ENCODE peak calls at places on chromosomes 4 and X, in eight cellular contexts. M, V, O, T, W, Q, Y and C are unnamed samples.

GRCh38 chrX:7190157-7190556 is 42.2 kb upstream of the PUDP start:
- DNase-seq in M (no peak), V (no peak), O (no peak), T (no peak), W (no peak), Q (no peak), Y (no peak), C (no peak)

GRCh38 chr4:139633195-139633594 is 32.4 kb upstream of the MGST2 start:
- DNase-seq in M (no peak), V (no peak), O (no peak), T (no peak), W (no peak), Q (no peak), Y (no peak), C (no peak)

GRCh38 chr4:5423670-5424069 is 284.7 kb downstream of the EVC2 start:
- DNase-seq in M (no peak), V (no peak), O (no peak), T (no peak), W (no peak), Q (no peak), Y (peak), C (no peak)

GRCh38 chr4:108213308-108213707 is 44.6 kb upstream of the LEF1 start:
- DNase-seq in M (peak), V (no peak), O (no peak), T (no peak), W (no peak), Q (no peak), Y (no peak), C (no peak)

GRCh38 chrX:146906166-146906565 is 91.6 kb upstream of the CXorf51A start:
- DNase-seq in M (no peak), V (no peak), O (no peak), T (no peak), W (peak), Q (no peak), Y (no peak), C (no peak)

GRCh38 chr4:144403903-144404302 is 242.1 kb upstream of the HHIP start:
- DNase-seq in M (no peak), V (no peak), O (no peak), T (no peak), W (no peak), Q (no peak), Y (no peak), C (no peak)

GRCh38 chrX:139234898-139235297 is 295.6 kb upstream of the F9 start:
- DNase-seq in M (no peak), V (no peak), O (no peak), T (no peak), W (no peak), Q (no peak), Y (no peak), C (no peak)

GRCh38 chrX:46814966-46815365 is 21.9 kb upstream of the RP2 start:
- DNase-seq in M (no peak), V (no peak), O (no peak), T (no peak), W (no peak), Q (no peak), Y (no peak), C (no peak)

GRCh38 chrX:20514358-20514757 is 247.6 kb upstream of the RPS6KA3 start:
- DNase-seq in M (no peak), V (no peak), O (no peak), T (no peak), W (no peak), Q (no peak), Y (no peak), C (peak)

GRCh38 chr4:175536852-175537453 is 275.1 kb downstream of the GPM6A start:
- DNase-seq in M (peak), V (no peak), O (peak), T (no peak), W (no peak), Q (no peak), Y (no peak), C (no peak)

GRCh38 chrX:72304877-72305276 is 837 bp downstream of the CITED1 start:
- DNase-seq in M (peak), V (no peak), O (no peak), T (no peak), W (no peak), Q (no peak), Y (no peak), C (peak)

GRCh38 chr4:7806080-7806630 is 133.5 kb downstream of the AFAP1 start:
- DNase-seq in M (peak), V (peak), O (no peak), T (peak), W (peak), Q (no peak), Y (peak), C (peak)

GRCh38 chr4:184803884-184804283 is 21.9 kb downstream of the ACSL1 start:
- DNase-seq in M (no peak), V (peak), O (no peak), T (no peak), W (no peak), Q (no peak), Y (no peak), C (no peak)

GRCh38 chr4:54819044-54819443 is 161.3 kb downstream of the KIT start:
- DNase-seq in M (no peak), V (no peak), O (no peak), T (no peak), W (no peak), Q (no peak), Y (no peak), C (no peak)

GRCh38 chrX:31981546-31982062 is 909.8 kb upstream of the FTHL17 start:
- DNase-seq in M (no peak), V (no peak), O (no peak), T (no peak), W (no peak), Q (no peak), Y (no peak), C (no peak)

GRCh38 chr4:78768447-78769177 is 7.5 kb upstream of the BMP2K start:
- DNase-seq in M (no peak), V (no peak), O (peak), T (no peak), W (no peak), Q (no peak), Y (no peak), C (peak)

GRCh38 chr4:126957555-126958440 is 675.0 kb upstream of the INTU start:
- DNase-seq in M (no peak), V (no peak), O (no peak), T (no peak), W (no peak), Q (no peak), Y (no peak), C (no peak)

GRCh38 chrX:12814434-12814833 is 23.2 kb downstream of the PRPS2 start:
- DNase-seq in M (peak), V (no peak), O (peak), T (no peak), W (no peak), Q (no peak), Y (peak), C (no peak)

GRCh38 chrX:108399427-108400165 is 38.6 kb downstream of the COL4A6 start:
- DNase-seq in M (no peak), V (no peak), O (no peak), T (no peak), W (no peak), Q (no peak), Y (no peak), C (no peak)

GRCh38 chrX:107429090-107429489 is 20.4 kb upstream of the FRMPD3 start:
- DNase-seq in M (peak), V (no peak), O (no peak), T (no peak), W (no peak), Q (no peak), Y (no peak), C (no peak)

GRCh38 chrX:74179936-74180454 is 124.0 kb upstream of the ZCCHC13 start:
- DNase-seq in M (no peak), V (no peak), O (no peak), T (no peak), W (no peak), Q (no peak), Y (no peak), C (no peak)

GRCh38 chrX:151938172-151938571 is 25.5 kb downstream of the MAGEA4 start:
- DNase-seq in M (no peak), V (no peak), O (no peak), T (no peak), W (no peak), Q (no peak), Y (no peak), C (no peak)

GRCh38 chrX:10450229-10450958 is 170.0 kb downstream of the MID1 start:
- DNase-seq in M (no peak), V (no peak), O (no peak), T (no peak), W (no peak), Q (no peak), Y (no peak), C (no peak)

GRCh38 chrX:12999422-12999821 is 24.5 kb downstream of the TMSB4X start:
- DNase-seq in M (no peak), V (no peak), O (no peak), T (no peak), W (no peak), Q (no peak), Y (no peak), C (no peak)

GRCh38 chr4:18932940-18933339 is 911.4 kb upstream of the LCORL start:
- DNase-seq in M (no peak), V (no peak), O (no peak), T (no peak), W (no peak), Q (no peak), Y (no peak), C (no peak)

GRCh38 chr4:82842593-82842992 is 44.0 kb upstream of the SCD5 start:
- DNase-seq in M (no peak), V (no peak), O (peak), T (no peak), W (no peak), Q (no peak), Y (no peak), C (peak)
- TF ChIP-seq CTCF in M (peak), V (no peak), O (peak), T (no peak), W (no peak), Q (peak), Y (no peak), C (peak)

DNA sequence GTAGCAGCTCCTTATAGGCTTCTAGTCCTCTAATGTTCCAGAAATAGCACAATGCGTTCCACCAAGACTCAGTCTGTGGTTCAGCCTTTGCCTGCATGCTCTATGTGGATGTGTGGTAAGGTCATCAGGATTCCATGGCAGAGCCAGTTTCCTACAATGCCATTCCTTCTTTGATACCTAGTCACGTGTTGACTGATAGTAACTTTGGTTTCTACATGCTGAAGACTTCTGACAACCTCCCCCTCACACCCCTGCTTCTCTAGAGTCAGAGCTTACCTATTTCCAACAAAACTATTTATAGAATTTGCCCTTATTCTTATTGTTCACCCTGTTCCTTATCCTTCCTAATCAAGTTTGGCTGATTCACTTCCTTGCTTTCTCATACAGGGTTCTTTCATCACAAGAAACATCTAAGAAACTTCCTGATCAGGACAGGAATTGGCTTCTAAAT is 81.1 kb downstream of the CT47B1 start:
- DNase-seq in M (no peak), V (no peak), O (no peak), T (no peak), W (no peak), Q (no peak), Y (no peak), C (no peak)
- H3K27ac ChIP-seq in M (no peak), V (no peak), O (no peak), T (no peak), W (no peak), Q (no peak), Y (peak), C (no peak)

GRCh38 chrX:36897690-36898089 is 110.5 kb upstream of the FAM47C start:
- DNase-seq in M (no peak), V (no peak), O (no peak), T (no peak), W (peak), Q (no peak), Y (no peak), C (no peak)

DNA sequence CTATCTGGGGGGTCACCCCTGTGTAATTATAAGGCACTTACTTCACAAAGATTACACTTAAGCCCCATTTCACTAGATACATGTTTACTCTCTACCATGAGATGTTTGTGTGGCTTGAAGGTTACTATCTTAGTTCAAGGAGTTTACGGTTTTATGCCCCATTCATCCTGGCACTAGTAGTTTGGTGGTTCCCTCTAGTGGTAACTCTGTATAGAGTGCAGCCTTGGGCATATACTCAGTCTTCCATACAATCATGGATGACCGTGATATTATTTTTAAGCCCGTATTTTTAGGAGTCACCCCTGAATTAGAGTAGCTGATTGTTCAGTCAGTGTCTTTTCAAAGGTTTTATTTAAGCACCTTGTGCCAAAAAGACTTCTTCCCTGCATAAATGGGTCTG is 109.9 kb upstream of the FAM47C start:
- DNase-seq in M (peak), V (no peak), O (peak), T (no peak), W (no peak), Q (no peak), Y (no peak), C (no peak)
- TF ChIP-seq CTCF in M (peak), V (peak), O (peak), T (no peak), W (peak), Q (peak), Y (no peak), C (peak)

DNA sequence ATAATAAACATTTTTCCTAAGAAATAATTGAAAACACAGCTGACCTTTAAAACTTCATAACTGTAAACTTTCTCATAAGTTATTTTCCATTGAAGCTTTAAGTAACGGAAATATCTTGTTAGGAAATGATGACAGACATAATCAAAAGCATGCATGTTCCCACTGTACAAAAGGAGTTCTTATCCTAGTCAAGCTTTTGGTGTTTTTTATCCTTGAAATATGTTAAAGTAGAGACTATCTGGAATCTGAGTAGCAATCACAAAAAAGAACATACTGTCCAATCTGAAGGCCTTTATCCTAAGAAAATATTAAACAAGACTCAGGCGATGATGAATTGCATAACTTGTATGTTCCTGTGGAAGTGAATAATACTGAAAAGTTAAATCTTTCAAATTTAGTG is 14.4 kb downstream of the GEMIN8 start:
- DNase-seq in M (no peak), V (no peak), O (no peak), T (no peak), W (no peak), Q (no peak), Y (no peak), C (no peak)
- H3K27ac ChIP-seq in M (no peak), V (peak), O (peak), T (no peak), W (peak), Q (no peak), Y (no peak), C (no peak)

GRCh38 chr4:11954093-11954492 is 525.4 kb upstream of the HS3ST1 start:
- DNase-seq in M (peak), V (no peak), O (peak), T (no peak), W (no peak), Q (no peak), Y (no peak), C (no peak)
- TF ChIP-seq CTCF in M (peak), V (no peak), O (peak), T (no peak), W (peak), Q (peak), Y (peak), C (peak)

GRCh38 chr4:119735136-119735770 is 106.6 kb upstream of the PDE5A start:
- DNase-seq in M (no peak), V (no peak), O (peak), T (no peak), W (no peak), Q (no peak), Y (no peak), C (peak)
- H3K27ac ChIP-seq in M (no peak), V (peak), O (peak), T (peak), W (no peak), Q (no peak), Y (no peak), C (peak)

GRCh38 chrX:15566244-15566643 is 34.5 kb downstream of the ACE2 start:
- DNase-seq in M (no peak), V (no peak), O (no peak), T (no peak), W (no peak), Q (no peak), Y (no peak), C (no peak)
- TF ChIP-seq CTCF in M (peak), V (no peak), O (no peak), T (no peak), W (no peak), Q (no peak), Y (no peak), C (no peak)

GRCh38 chrX:19182785-19183184 is 60.5 kb upstream of the ADGRG2 start:
- DNase-seq in M (no peak), V (no peak), O (no peak), T (no peak), W (no peak), Q (no peak), Y (no peak), C (no peak)
- H3K27ac ChIP-seq in M (no peak), V (no peak), O (peak), T (no peak), W (no peak), Q (no peak), Y (no peak), C (no peak)

DNA sequence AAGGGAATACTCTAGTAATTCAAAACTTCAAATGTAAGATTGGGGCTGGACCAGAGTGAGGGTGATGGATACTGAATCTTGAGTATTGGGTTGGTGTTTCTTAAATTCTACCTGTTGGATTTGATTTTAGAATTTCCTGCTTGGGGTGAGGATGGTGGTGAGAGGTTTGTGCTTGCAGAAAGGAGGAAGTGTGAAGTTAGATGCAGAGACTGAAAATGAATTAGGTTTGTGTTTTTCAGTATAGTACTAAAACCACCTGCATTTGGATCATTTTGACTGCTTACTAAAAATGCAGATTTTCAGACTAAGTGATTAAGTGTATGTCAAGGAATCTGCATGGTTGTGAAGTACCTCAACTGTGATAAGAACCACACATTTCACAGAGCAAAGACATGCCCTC is 131.5 kb upstream of the CENPE start:
- DNase-seq in M (no peak), V (no peak), O (no peak), T (no peak), W (no peak), Q (no peak), Y (no peak), C (no peak)
- TF ChIP-seq CTCF in M (no peak), V (no peak), O (no peak), T (no peak), W (no peak), Q (no peak), Y (no peak), C (no peak)

DNA sequence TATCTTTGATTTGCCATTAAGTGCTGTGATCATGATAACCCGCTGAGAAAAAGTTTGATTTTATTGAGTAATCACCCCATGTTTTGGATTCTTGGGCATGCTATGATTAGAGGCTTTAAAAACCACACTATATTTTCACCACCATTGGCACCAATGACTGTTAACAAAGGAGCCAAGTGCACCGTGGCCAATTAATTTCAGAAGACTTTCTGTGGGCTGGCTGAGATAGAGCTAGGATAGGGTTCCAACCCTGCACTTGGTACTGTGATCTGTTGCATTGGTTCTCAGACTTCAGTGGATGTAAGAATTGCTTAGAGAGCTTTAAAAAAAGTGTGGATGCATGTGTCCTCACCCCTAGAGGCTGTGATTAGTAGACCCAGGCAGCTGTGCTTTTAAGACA is 32.4 kb downstream of the OCRL start:
- DNase-seq in M (no peak), V (no peak), O (no peak), T (no peak), W (no peak), Q (no peak), Y (no peak), C (no peak)
- H3K27ac ChIP-seq in M (no peak), V (no peak), O (no peak), T (no peak), W (no peak), Q (no peak), Y (no peak), C (no peak)